ENCODE peak calls at places on chromosomes 12 and 14, in four cellular contexts. R is K562, C is WTC11, B is SK-N-SH. J is an unnamed sample.

GRCh38 chr14:60632777-60633176 is 16.5 kb downstream of the SIX1 start:
- DNase-seq in C (no peak), B (no peak), R (no peak), J (no peak)

GRCh38 chr14:94562941-94563883 is 2.0 kb downstream of the SERPINA4 start:
- DNase-seq in R (no peak), B (no peak), C (no peak), J (no peak)

GRCh38 chr14:95507701-95508103 is 8.7 kb downstream of the SYNE3 start:
- DNase-seq in B (peak), R (no peak), C (no peak), J (no peak)

GRCh38 chr12:111024205-111024794 is 103.9 kb upstream of the MYL2 start:
- DNase-seq in R (peak), B (peak), C (peak), J (peak)

GRCh38 chr12:89731614-89732013 is 23.0 kb upstream of the ATP2B1 start:
- DNase-seq in R (no peak), C (no peak), B (no peak), J (no peak)

GRCh38 chr14:103141117-103141796 is 18.0 kb downstream of the TNFAIP2 start:
- DNase-seq in B (peak), R (peak), C (peak), J (peak)

GRCh38 chr12:101277443-101277842 is 2.5 kb upstream of the UTP20 start:
- DNase-seq in C (no peak), B (no peak), R (no peak), J (no peak)

GRCh38 chr12:103197725-103198388 is 240.4 kb downstream of the ASCL1 start:
- DNase-seq in C (no peak), B (no peak), R (no peak), J (no peak)

GRCh38 chr12:46585854-46586621 is 213.5 kb upstream of the SLC38A2 start:
- DNase-seq in R (peak), C (peak), B (no peak), J (peak)

GRCh38 chr14:61531741-61532505 is 163.4 kb upstream of the HIF1A start:
- DNase-seq in C (no peak), R (no peak), B (no peak), J (no peak)

GRCh38 chr14:68110989-68111704 is 291.6 kb downstream of the RAD51B start:
- DNase-seq in R (no peak), B (no peak), C (no peak), J (no peak)

GRCh38 chr14:101235042-101235871 is 326.0 kb upstream of the DIO3 start:
- DNase-seq in C (peak), B (peak), R (peak), J (no peak)

GRCh38 chr14:69651653-69652052 is 40.3 kb downstream of the SUSD6 start:
- DNase-seq in B (no peak), C (no peak), R (peak), J (no peak)

GRCh38 chr14:59283380-59283779 is 94.9 kb downstream of the DAAM1 start:
- DNase-seq in B (no peak), R (no peak), C (no peak), J (no peak)

GRCh38 chr12:2624543-2625266 is 170.1 kb upstream of the FKBP4 start:
- DNase-seq in B (peak), R (peak), C (peak), J (peak)

GRCh38 chr14:104441275-104442106 is 138.1 kb upstream of the C14orf180 start:
- DNase-seq in B (peak), R (no peak), C (no peak), J (no peak)

GRCh38 chr14:105206873-105207272 is 25.8 kb upstream of the NUDT14 start:
- DNase-seq in B (no peak), C (no peak), R (peak), J (no peak)

GRCh38 chr12:94458882-94459772 is 540 bp downstream of the CEP83 start:
- DNase-seq in B (peak), R (peak), C (no peak), J (no peak)

GRCh38 chr14:97442363-97442762 is 645.2 kb downstream of the VRK1 start:
- DNase-seq in C (no peak), R (no peak), B (no peak), J (no peak)

DNA sequence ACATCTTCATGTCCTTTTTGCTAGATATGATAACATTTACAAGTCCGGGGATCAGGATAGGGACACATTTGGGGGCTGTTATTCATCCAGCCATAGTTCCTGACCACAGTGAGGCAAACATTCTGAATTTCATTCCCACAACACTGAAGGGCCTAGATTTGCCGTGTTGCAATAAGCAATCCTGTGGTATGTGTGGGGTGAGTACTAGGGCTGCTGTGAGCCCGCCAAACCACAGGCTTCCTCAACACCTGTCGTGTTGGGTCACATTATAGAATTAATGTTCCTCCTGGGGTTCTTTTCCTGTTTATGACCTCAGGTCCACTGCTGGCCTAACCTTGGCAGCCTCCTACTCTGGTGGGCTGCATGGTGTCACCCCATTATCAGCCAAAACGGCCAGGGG is 119.2 kb downstream of the TBC1D30 start:
- DNase-seq in R (no peak), B (no peak), C (no peak), J (no peak)
- TF ChIP-seq TEAD4 in R (no peak), B (no peak), C (no peak), J (no peak)

GRCh38 chr12:104216461-104217058 is 981 bp downstream of the TXNRD1 start:
- DNase-seq in C (no peak), R (no peak), B (no peak), J (no peak)

GRCh38 chr12:104215638-104216297 is at the start of gene TXNRD1:
- DNase-seq in R (peak), B (no peak), C (peak), J (peak)

GRCh38 chr12:104218935-104219334 is 3.4 kb downstream of the TXNRD1 start:
- DNase-seq in C (no peak), B (no peak), R (no peak), J (no peak)

GRCh38 chr12:104212516-104212915 is 3.1 kb upstream of the TXNRD1 start:
- DNase-seq in R (no peak), C (no peak), B (no peak), J (no peak)

GRCh38 chr12:104213952-104214351 is 1.6 kb upstream of the TXNRD1 start:
- DNase-seq in B (peak), C (no peak), R (no peak), J (no peak)
- TF ChIP-seq TEAD4 in B (peak), C (no peak), R (no peak), J (no peak)

GRCh38 chr12:6837370-6838060 is 3.2 kb upstream of the GNB3 start:
- DNase-seq in B (no peak), R (no peak), C (no peak), J (no peak)

GRCh38 chr12:6840428-6841138 is at the start of gene GNB3:
- DNase-seq in R (peak), B (no peak), C (no peak), J (no peak)

GRCh38 chr12:6838854-6839253 is 1.9 kb upstream of the GNB3 start:
- DNase-seq in R (no peak), C (no peak), B (no peak), J (no peak)

GRCh38 chr12:6841139-6841515 is 402 bp downstream of the GNB3 start:
- DNase-seq in R (no peak), C (no peak), B (no peak), J (no peak)

DNA sequence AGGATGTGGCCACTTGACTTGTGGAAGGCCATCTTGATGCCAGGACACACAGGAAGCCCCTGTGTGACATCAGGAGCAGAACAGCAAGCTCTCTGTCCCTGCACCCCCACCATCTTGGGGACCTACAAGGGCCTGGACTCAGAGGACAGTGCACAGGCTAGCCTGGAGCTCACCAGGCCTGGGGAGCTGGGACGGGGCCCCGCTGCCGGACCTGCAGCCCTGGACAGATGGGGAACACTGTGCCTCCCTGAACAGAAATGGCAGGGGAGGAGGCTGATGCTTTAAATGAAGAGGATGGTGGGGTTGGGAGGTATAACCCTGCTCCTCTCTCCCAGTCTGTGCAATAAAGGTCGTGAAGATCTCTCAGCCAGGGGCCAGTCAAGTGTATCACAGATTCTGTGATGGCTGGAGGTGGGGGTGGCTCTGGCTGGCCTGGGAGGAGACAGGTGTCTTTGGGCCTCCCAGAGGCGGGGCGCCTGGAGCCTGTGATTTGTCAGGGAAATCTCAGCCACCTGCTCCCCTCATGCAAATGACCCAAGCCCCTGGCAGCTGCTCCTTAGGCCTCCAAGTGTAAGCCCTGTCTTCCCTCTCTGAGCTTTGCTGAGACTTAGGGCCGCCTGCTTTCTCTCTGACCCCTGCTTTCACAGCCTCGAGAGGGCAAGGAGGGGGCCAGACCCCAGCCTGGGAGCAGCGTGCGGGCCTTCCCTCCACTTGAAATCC is 1.1 kb upstream of the GNB3 start:
- DNase-seq in C (peak), R (no peak), B (no peak), J (no peak)
- TF ChIP-seq TEAD4 in C (no peak), R (no peak), B (no peak), J (no peak)

GRCh38 chr14:37859177-37859576 is 263.7 kb downstream of the TTC6 start:
- DNase-seq in B (no peak), C (no peak), R (no peak), J (no peak)

GRCh38 chr14:37858733-37859132 is 263.3 kb downstream of the TTC6 start:
- DNase-seq in C (no peak), B (no peak), R (no peak), J (no peak)

GRCh38 chr14:37862263-37862662 is 266.8 kb downstream of the TTC6 start:
- DNase-seq in B (no peak), C (no peak), R (no peak), J (no peak)

GRCh38 chr14:37857774-37858266 is 262.4 kb downstream of the TTC6 start:
- DNase-seq in C (no peak), B (no peak), R (no peak), J (no peak)
- TF ChIP-seq TEAD4 in C (no peak), B (no peak), R (no peak), J (no peak)

DNA sequence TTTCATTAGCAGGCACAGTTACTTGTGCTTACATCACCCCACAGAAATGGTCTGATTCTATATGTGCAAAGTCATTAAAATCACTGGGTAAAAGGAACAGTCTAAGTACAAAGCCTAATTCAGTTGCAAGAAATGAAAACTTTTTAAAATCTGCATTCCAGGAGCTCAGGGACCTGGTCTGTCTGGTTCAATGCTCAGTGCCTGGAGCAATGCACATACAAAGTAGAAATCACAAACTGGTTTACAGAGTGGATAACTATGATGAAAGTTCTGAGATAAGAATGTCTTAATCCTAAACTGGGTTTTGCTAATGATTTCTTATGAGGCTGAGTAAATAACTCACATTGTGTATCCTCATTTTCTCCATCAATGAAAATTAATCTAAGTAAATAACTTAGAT is 28.7 kb downstream of the LMNTD1 start:
- DNase-seq in C (no peak), B (no peak), R (no peak), J (no peak)
- TF ChIP-seq TEAD4 in C (no peak), B (no peak), R (no peak), J (no peak)

DNA sequence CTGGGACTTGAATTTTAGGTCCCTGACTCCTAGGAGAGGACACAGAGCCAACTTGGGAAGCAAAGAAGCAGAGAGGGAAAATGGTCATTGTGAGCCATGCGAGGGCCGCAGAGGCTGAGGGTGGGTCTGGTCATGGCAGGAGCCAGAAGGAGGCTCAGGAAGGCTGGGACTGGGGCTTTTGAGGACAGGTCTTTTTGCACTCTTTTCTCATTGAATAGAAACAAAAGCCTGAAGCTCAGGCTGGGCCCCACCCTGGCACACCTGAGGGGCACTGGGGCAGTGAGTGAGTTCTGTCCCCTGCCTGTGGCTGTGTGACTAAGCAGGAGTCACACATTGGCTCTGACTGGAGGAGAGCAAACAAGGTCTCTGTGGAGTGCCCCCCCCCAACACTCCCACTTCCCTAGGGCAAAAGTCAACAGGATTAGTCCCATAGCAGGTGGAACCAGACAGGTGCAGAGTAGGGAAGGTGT is 2.8 kb downstream of the KRT7 start:
- DNase-seq in C (no peak), R (no peak), B (peak), J (no peak)
- TF ChIP-seq TEAD4 in C (no peak), R (no peak), B (no peak), J (no peak)

DNA sequence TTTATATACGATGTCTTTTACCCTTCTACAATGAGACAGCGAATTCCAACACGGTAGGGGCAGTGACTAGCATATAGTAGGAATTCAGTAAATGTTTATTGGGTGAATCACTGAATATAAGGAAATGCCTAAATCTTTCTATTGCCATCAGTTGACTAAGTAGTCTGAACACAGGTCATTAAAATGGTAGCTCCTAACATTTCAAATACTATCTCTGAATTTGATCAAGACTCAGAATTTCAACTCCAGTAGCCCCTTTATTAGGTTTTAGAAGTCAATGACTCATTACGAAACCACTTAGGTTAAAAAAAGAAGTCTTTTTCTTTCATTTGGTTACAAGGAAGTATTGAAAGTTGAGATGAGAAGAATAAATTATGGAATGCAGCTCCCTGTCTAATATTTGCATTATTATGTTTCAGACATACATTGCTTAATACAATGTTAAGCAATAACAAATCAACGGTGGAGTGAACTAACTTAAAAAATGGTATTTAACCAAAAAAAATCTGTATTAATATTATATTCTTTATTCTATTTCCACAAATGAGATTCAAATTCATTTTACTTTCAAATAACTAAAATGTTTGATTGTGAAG is 302.8 kb downstream of the CEP128 start:
- DNase-seq in C (no peak), B (no peak), R (no peak), J (no peak)
- TF ChIP-seq TEAD4 in C (no peak), B (peak), R (no peak), J (no peak)

GRCh38 chr12:117501066-117501465 is 139.6 kb upstream of the NOS1 start:
- DNase-seq in B (no peak), R (no peak), C (no peak), J (no peak)

GRCh38 chr12:117502233-117502632 is 140.8 kb upstream of the NOS1 start:
- DNase-seq in B (no peak), C (no peak), R (no peak), J (no peak)

GRCh38 chr12:117499759-117500485 is 138.5 kb upstream of the NOS1 start:
- DNase-seq in R (no peak), B (no peak), C (no peak), J (no peak)

GRCh38 chr12:117502633-117503032 is 141.2 kb upstream of the NOS1 start:
- DNase-seq in B (no peak), R (no peak), C (no peak), J (no peak)

DNA sequence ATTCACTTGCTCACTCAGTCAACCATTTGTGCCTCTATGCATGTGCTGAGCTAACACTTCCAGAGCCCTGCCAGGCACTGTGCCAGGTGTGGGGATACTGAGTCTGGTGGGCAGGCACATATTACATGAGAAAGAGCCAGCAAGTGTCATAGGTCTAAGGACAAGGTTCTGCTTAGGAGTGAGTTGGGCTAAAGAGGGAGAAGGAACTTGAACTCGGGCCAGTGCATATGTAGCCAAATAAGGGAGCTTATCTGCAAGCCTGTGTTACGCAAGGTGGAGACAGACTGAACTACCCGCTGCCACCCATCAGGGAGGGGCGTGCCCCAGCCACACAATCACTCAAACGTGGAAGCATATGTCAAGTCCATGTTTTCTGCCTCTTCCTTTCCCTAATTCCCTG is 140.0 kb upstream of the NOS1 start:
- DNase-seq in C (no peak), R (no peak), B (no peak), J (no peak)
- TF ChIP-seq TEAD4 in C (no peak), R (no peak), B (no peak), J (no peak)

DNA sequence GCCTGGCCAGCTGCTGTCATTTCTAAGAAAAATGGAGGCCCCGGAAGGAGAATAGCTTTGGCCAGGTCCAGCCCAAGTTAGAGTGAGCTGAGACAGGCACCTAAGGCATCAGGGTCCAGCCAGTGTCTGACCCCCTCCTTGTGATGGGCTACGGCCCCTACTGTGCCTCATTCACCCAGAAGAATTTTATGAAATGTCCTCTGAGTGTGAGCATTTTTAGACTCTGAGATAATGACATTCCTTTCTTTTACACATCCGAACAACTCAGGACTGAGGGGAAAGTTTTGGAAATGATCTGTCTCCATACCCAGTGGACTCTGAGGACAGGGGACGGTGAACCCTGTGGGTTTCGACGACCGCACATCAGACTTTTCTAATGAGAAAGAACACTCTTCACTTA is 50.4 kb downstream of the SLC24A4 start:
- DNase-seq in B (no peak), R (no peak), C (no peak), J (no peak)
- TF ChIP-seq TEAD4 in B (no peak), R (no peak), C (no peak), J (no peak)

DNA sequence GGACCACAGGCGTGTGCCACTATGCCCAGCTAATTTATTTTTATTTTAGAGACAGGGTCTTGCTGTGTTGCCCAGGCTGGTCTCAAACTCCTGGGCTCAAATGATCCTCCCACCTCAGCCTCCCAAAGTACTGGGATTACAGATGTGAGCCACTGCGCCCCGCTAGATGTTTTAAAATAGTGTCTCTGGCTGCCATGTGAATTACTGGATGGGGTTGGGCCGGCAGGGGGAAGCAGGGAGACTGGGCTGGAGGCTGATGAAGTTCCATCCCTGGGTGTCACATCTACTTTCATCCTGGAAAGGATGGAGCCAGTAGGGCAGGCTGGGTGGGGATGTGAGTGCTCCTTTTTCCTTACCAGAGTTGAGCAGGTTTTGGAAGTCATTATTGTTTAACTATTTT is 46.1 kb downstream of the DNAH10 start:
- DNase-seq in C (peak), R (peak), B (peak), J (no peak)
- TF ChIP-seq TEAD4 in C (no peak), R (no peak), B (no peak), J (no peak)

J was measured in H1.